ENCODE peak calls at places on chromosome 21, in four cellular contexts. One of them, this sample, is unnamed.

GRCh38 chr21:15060776-15061175 is 4.0 kb downstream of the NRIP1 start:
- DNase-seq in stimulated activated CD8-positive, alpha-beta memory T cell treated with anti-CD3 and anti-CD28 coated beads, Interleukin-15, amount 100 ng/mL, for 4 hours: no peak
- DNase-seq in choroid plexus epithelial cell: peak
- DNase-seq in activated naive CD8-positive, alpha-beta T cell treated with anti-CD3 and anti-CD28 coated beads for 36 hours: no peak
- DNase-seq in this sample: no peak

GRCh38 chr21:41839387-41840000 is 39.6 kb downstream of the PRDM15 start:
- DNase-seq in choroid plexus epithelial cell: no peak
- DNase-seq in stimulated activated CD8-positive, alpha-beta memory T cell treated with anti-CD3 and anti-CD28 coated beads, Interleukin-15, amount 100 ng/mL, for 4 hours: no peak
- DNase-seq in activated naive CD8-positive, alpha-beta T cell treated with anti-CD3 and anti-CD28 coated beads for 36 hours: no peak
- DNase-seq in this sample: no peak

GRCh38 chr21:43864313-43864805 is 664 bp upstream of the AGPAT3 start:
- DNase-seq in stimulated activated CD8-positive, alpha-beta memory T cell treated with anti-CD3 and anti-CD28 coated beads, Interleukin-15, amount 100 ng/mL, for 4 hours: no peak
- DNase-seq in choroid plexus epithelial cell: no peak
- DNase-seq in activated naive CD8-positive, alpha-beta T cell treated with anti-CD3 and anti-CD28 coated beads for 36 hours: peak
- DNase-seq in this sample: peak

GRCh38 chr21:26884436-26884835 is 39.2 kb upstream of the ADAMTS1 start:
- DNase-seq in activated naive CD8-positive, alpha-beta T cell treated with anti-CD3 and anti-CD28 coated beads for 36 hours: no peak
- DNase-seq in stimulated activated CD8-positive, alpha-beta memory T cell treated with anti-CD3 and anti-CD28 coated beads, Interleukin-15, amount 100 ng/mL, for 4 hours: no peak
- DNase-seq in choroid plexus epithelial cell: no peak
- DNase-seq in this sample: no peak

GRCh38 chr21:31798842-31799691 is 67.1 kb upstream of the SCAF4 start:
- DNase-seq in activated naive CD8-positive, alpha-beta T cell treated with anti-CD3 and anti-CD28 coated beads for 36 hours: no peak
- DNase-seq in stimulated activated CD8-positive, alpha-beta memory T cell treated with anti-CD3 and anti-CD28 coated beads, Interleukin-15, amount 100 ng/mL, for 4 hours: no peak
- DNase-seq in choroid plexus epithelial cell: no peak
- DNase-seq in this sample: no peak

GRCh38 chr21:14495075-14495474 is 51.0 kb downstream of the SAMSN1 start:
- DNase-seq in stimulated activated CD8-positive, alpha-beta memory T cell treated with anti-CD3 and anti-CD28 coated beads, Interleukin-15, amount 100 ng/mL, for 4 hours: no peak
- DNase-seq in activated naive CD8-positive, alpha-beta T cell treated with anti-CD3 and anti-CD28 coated beads for 36 hours: no peak
- DNase-seq in choroid plexus epithelial cell: no peak
- DNase-seq in this sample: no peak

GRCh38 chr21:45876381-45877159 is 105.0 kb upstream of the COL6A1 start:
- DNase-seq in choroid plexus epithelial cell: no peak
- DNase-seq in stimulated activated CD8-positive, alpha-beta memory T cell treated with anti-CD3 and anti-CD28 coated beads, Interleukin-15, amount 100 ng/mL, for 4 hours: no peak
- DNase-seq in activated naive CD8-positive, alpha-beta T cell treated with anti-CD3 and anti-CD28 coated beads for 36 hours: no peak
- DNase-seq in this sample: no peak

GRCh38 chr21:45109831-45110492 is 35.6 kb downstream of the ADARB1 start:
- DNase-seq in activated naive CD8-positive, alpha-beta T cell treated with anti-CD3 and anti-CD28 coated beads for 36 hours: peak
- DNase-seq in stimulated activated CD8-positive, alpha-beta memory T cell treated with anti-CD3 and anti-CD28 coated beads, Interleukin-15, amount 100 ng/mL, for 4 hours: peak
- DNase-seq in choroid plexus epithelial cell: no peak
- DNase-seq in this sample: no peak

GRCh38 chr21:38531610-38532009 is 33.3 kb upstream of the ERG start:
- DNase-seq in activated naive CD8-positive, alpha-beta T cell treated with anti-CD3 and anti-CD28 coated beads for 36 hours: no peak
- DNase-seq in choroid plexus epithelial cell: peak
- DNase-seq in stimulated activated CD8-positive, alpha-beta memory T cell treated with anti-CD3 and anti-CD28 coated beads, Interleukin-15, amount 100 ng/mL, for 4 hours: no peak
- DNase-seq in this sample: no peak

GRCh38 chr21:34807146-34807880 is 138.5 kb downstream of the CLIC6 start:
- DNase-seq in activated naive CD8-positive, alpha-beta T cell treated with anti-CD3 and anti-CD28 coated beads for 36 hours: peak
- DNase-seq in choroid plexus epithelial cell: peak
- DNase-seq in stimulated activated CD8-positive, alpha-beta memory T cell treated with anti-CD3 and anti-CD28 coated beads, Interleukin-15, amount 100 ng/mL, for 4 hours: peak
- DNase-seq in this sample: peak

GRCh38 chr21:42107177-42107880 is 36.2 kb downstream of the UMODL1 start:
- DNase-seq in stimulated activated CD8-positive, alpha-beta memory T cell treated with anti-CD3 and anti-CD28 coated beads, Interleukin-15, amount 100 ng/mL, for 4 hours: no peak
- DNase-seq in activated naive CD8-positive, alpha-beta T cell treated with anti-CD3 and anti-CD28 coated beads for 36 hours: no peak
- DNase-seq in choroid plexus epithelial cell: no peak
- DNase-seq in this sample: no peak

GRCh38 chr21:41954654-41955499 is 1.1 kb upstream of the C2CD2 start:
- DNase-seq in choroid plexus epithelial cell: no peak
- DNase-seq in stimulated activated CD8-positive, alpha-beta memory T cell treated with anti-CD3 and anti-CD28 coated beads, Interleukin-15, amount 100 ng/mL, for 4 hours: no peak
- DNase-seq in activated naive CD8-positive, alpha-beta T cell treated with anti-CD3 and anti-CD28 coated beads for 36 hours: no peak
- DNase-seq in this sample: no peak

GRCh38 chr21:31354604-31355443 is 10.8 kb upstream of the TIAM1 start:
- DNase-seq in activated naive CD8-positive, alpha-beta T cell treated with anti-CD3 and anti-CD28 coated beads for 36 hours: peak
- DNase-seq in choroid plexus epithelial cell: peak
- DNase-seq in stimulated activated CD8-positive, alpha-beta memory T cell treated with anti-CD3 and anti-CD28 coated beads, Interleukin-15, amount 100 ng/mL, for 4 hours: peak
- DNase-seq in this sample: peak

GRCh38 chr21:33783173-33783572 is 132.4 kb downstream of the ATP5PO start:
- DNase-seq in choroid plexus epithelial cell: peak
- DNase-seq in stimulated activated CD8-positive, alpha-beta memory T cell treated with anti-CD3 and anti-CD28 coated beads, Interleukin-15, amount 100 ng/mL, for 4 hours: no peak
- DNase-seq in activated naive CD8-positive, alpha-beta T cell treated with anti-CD3 and anti-CD28 coated beads for 36 hours: no peak
- DNase-seq in this sample: no peak

GRCh38 chr21:43734830-43735229 is 15.9 kb downstream of the PDXK start:
- DNase-seq in choroid plexus epithelial cell: peak
- DNase-seq in stimulated activated CD8-positive, alpha-beta memory T cell treated with anti-CD3 and anti-CD28 coated beads, Interleukin-15, amount 100 ng/mL, for 4 hours: no peak
- DNase-seq in activated naive CD8-positive, alpha-beta T cell treated with anti-CD3 and anti-CD28 coated beads for 36 hours: no peak
- DNase-seq in this sample: no peak

GRCh38 chr21:41289431-41289830 is 27.2 kb upstream of the FAM3B start:
- DNase-seq in stimulated activated CD8-positive, alpha-beta memory T cell treated with anti-CD3 and anti-CD28 coated beads, Interleukin-15, amount 100 ng/mL, for 4 hours: no peak
- DNase-seq in activated naive CD8-positive, alpha-beta T cell treated with anti-CD3 and anti-CD28 coated beads for 36 hours: no peak
- DNase-seq in choroid plexus epithelial cell: peak
- DNase-seq in this sample: no peak

GRCh38 chr21:17931080-17931479 is 111.9 kb upstream of the C21orf91 start:
- DNase-seq in activated naive CD8-positive, alpha-beta T cell treated with anti-CD3 and anti-CD28 coated beads for 36 hours: no peak
- DNase-seq in stimulated activated CD8-positive, alpha-beta memory T cell treated with anti-CD3 and anti-CD28 coated beads, Interleukin-15, amount 100 ng/mL, for 4 hours: no peak
- DNase-seq in choroid plexus epithelial cell: peak
- DNase-seq in this sample: no peak

GRCh38 chr21:42156690-42157605 is 62.0 kb upstream of the ABCG1 start:
- DNase-seq in activated naive CD8-positive, alpha-beta T cell treated with anti-CD3 and anti-CD28 coated beads for 36 hours: no peak
- DNase-seq in stimulated activated CD8-positive, alpha-beta memory T cell treated with anti-CD3 and anti-CD28 coated beads, Interleukin-15, amount 100 ng/mL, for 4 hours: no peak
- DNase-seq in choroid plexus epithelial cell: peak
- DNase-seq in this sample: no peak

GRCh38 chr21:46661211-46661625 is 25.7 kb downstream of the PRMT2 start:
- DNase-seq in activated naive CD8-positive, alpha-beta T cell treated with anti-CD3 and anti-CD28 coated beads for 36 hours: peak
- DNase-seq in choroid plexus epithelial cell: peak
- DNase-seq in stimulated activated CD8-positive, alpha-beta memory T cell treated with anti-CD3 and anti-CD28 coated beads, Interleukin-15, amount 100 ng/mL, for 4 hours: no peak
- DNase-seq in this sample: no peak

GRCh38 chr21:45138199-45139002 is 64.0 kb downstream of the ADARB1 start:
- DNase-seq in choroid plexus epithelial cell: peak
- DNase-seq in activated naive CD8-positive, alpha-beta T cell treated with anti-CD3 and anti-CD28 coated beads for 36 hours: peak
- DNase-seq in stimulated activated CD8-positive, alpha-beta memory T cell treated with anti-CD3 and anti-CD28 coated beads, Interleukin-15, amount 100 ng/mL, for 4 hours: peak
- DNase-seq in this sample: peak

GRCh38 chr21:18522181-18522771 is 118.7 kb upstream of the TMPRSS15 start:
- DNase-seq in activated naive CD8-positive, alpha-beta T cell treated with anti-CD3 and anti-CD28 coated beads for 36 hours: no peak
- DNase-seq in choroid plexus epithelial cell: peak
- DNase-seq in stimulated activated CD8-positive, alpha-beta memory T cell treated with anti-CD3 and anti-CD28 coated beads, Interleukin-15, amount 100 ng/mL, for 4 hours: no peak
- DNase-seq in this sample: no peak

GRCh38 chr21:35399002-35399401 is 349.9 kb upstream of the RUNX1 start:
- DNase-seq in activated naive CD8-positive, alpha-beta T cell treated with anti-CD3 and anti-CD28 coated beads for 36 hours: no peak
- DNase-seq in stimulated activated CD8-positive, alpha-beta memory T cell treated with anti-CD3 and anti-CD28 coated beads, Interleukin-15, amount 100 ng/mL, for 4 hours: no peak
- DNase-seq in choroid plexus epithelial cell: no peak
- DNase-seq in this sample: no peak

GRCh38 chr21:38787461-38788274 is 18.1 kb upstream of the ETS2 start:
- DNase-seq in activated naive CD8-positive, alpha-beta T cell treated with anti-CD3 and anti-CD28 coated beads for 36 hours: no peak
- DNase-seq in stimulated activated CD8-positive, alpha-beta memory T cell treated with anti-CD3 and anti-CD28 coated beads, Interleukin-15, amount 100 ng/mL, for 4 hours: no peak
- DNase-seq in choroid plexus epithelial cell: peak
- DNase-seq in this sample: peak

GRCh38 chr21:39660596-39660995 is 47.9 kb downstream of the B3GALT5 start:
- DNase-seq in stimulated activated CD8-positive, alpha-beta memory T cell treated with anti-CD3 and anti-CD28 coated beads, Interleukin-15, amount 100 ng/mL, for 4 hours: no peak
- DNase-seq in choroid plexus epithelial cell: peak
- DNase-seq in activated naive CD8-positive, alpha-beta T cell treated with anti-CD3 and anti-CD28 coated beads for 36 hours: no peak
- DNase-seq in this sample: no peak

GRCh38 chr21:36769051-36769867 is 70.3 kb downstream of the SIM2 start:
- DNase-seq in choroid plexus epithelial cell: peak
- DNase-seq in activated naive CD8-positive, alpha-beta T cell treated with anti-CD3 and anti-CD28 coated beads for 36 hours: no peak
- DNase-seq in stimulated activated CD8-positive, alpha-beta memory T cell treated with anti-CD3 and anti-CD28 coated beads, Interleukin-15, amount 100 ng/mL, for 4 hours: no peak
- DNase-seq in this sample: no peak

GRCh38 chr21:41631564-41632461 is 123.9 kb upstream of the TMPRSS2 start:
- DNase-seq in choroid plexus epithelial cell: peak
- DNase-seq in activated naive CD8-positive, alpha-beta T cell treated with anti-CD3 and anti-CD28 coated beads for 36 hours: no peak
- DNase-seq in stimulated activated CD8-positive, alpha-beta memory T cell treated with anti-CD3 and anti-CD28 coated beads, Interleukin-15, amount 100 ng/mL, for 4 hours: no peak
- DNase-seq in this sample: peak

GRCh38 chr21:14589855-14590563 is 43.9 kb upstream of the SAMSN1 start:
- DNase-seq in choroid plexus epithelial cell: no peak
- DNase-seq in activated naive CD8-positive, alpha-beta T cell treated with anti-CD3 and anti-CD28 coated beads for 36 hours: no peak
- DNase-seq in stimulated activated CD8-positive, alpha-beta memory T cell treated with anti-CD3 and anti-CD28 coated beads, Interleukin-15, amount 100 ng/mL, for 4 hours: no peak
- DNase-seq in this sample: no peak

GRCh38 chr21:45152265-45152746 is 77.9 kb downstream of the ADARB1 start:
- DNase-seq in stimulated activated CD8-positive, alpha-beta memory T cell treated with anti-CD3 and anti-CD28 coated beads, Interleukin-15, amount 100 ng/mL, for 4 hours: peak
- DNase-seq in activated naive CD8-positive, alpha-beta T cell treated with anti-CD3 and anti-CD28 coated beads for 36 hours: peak
- DNase-seq in choroid plexus epithelial cell: peak
- DNase-seq in this sample: no peak

GRCh38 chr21:32425628-32426027 is 13.1 kb downstream of the EVA1C start:
- DNase-seq in choroid plexus epithelial cell: no peak
- DNase-seq in stimulated activated CD8-positive, alpha-beta memory T cell treated with anti-CD3 and anti-CD28 coated beads, Interleukin-15, amount 100 ng/mL, for 4 hours: no peak
- DNase-seq in activated naive CD8-positive, alpha-beta T cell treated with anti-CD3 and anti-CD28 coated beads for 36 hours: no peak
- DNase-seq in this sample: no peak

GRCh38 chr21:43958364-43959158 is 53.5 kb upstream of the TRAPPC10 start:
- DNase-seq in activated naive CD8-positive, alpha-beta T cell treated with anti-CD3 and anti-CD28 coated beads for 36 hours: no peak
- DNase-seq in stimulated activated CD8-positive, alpha-beta memory T cell treated with anti-CD3 and anti-CD28 coated beads, Interleukin-15, amount 100 ng/mL, for 4 hours: no peak
- DNase-seq in choroid plexus epithelial cell: no peak
- DNase-seq in this sample: no peak

GRCh38 chr21:45534591-45535331 is 7.5 kb downstream of the SLC19A1 start:
- DNase-seq in stimulated activated CD8-positive, alpha-beta memory T cell treated with anti-CD3 and anti-CD28 coated beads, Interleukin-15, amount 100 ng/mL, for 4 hours: no peak
- DNase-seq in choroid plexus epithelial cell: peak
- DNase-seq in activated naive CD8-positive, alpha-beta T cell treated with anti-CD3 and anti-CD28 coated beads for 36 hours: no peak
- DNase-seq in this sample: no peak

GRCh38 chr21:19922122-19922521 is 1076.1 kb upstream of the NCAM2 start:
- DNase-seq in stimulated activated CD8-positive, alpha-beta memory T cell treated with anti-CD3 and anti-CD28 coated beads, Interleukin-15, amount 100 ng/mL, for 4 hours: no peak
- DNase-seq in activated naive CD8-positive, alpha-beta T cell treated with anti-CD3 and anti-CD28 coated beads for 36 hours: no peak
- DNase-seq in choroid plexus epithelial cell: no peak
- DNase-seq in this sample: no peak

GRCh38 chr21:26060335-26061115 is 110.0 kb downstream of the APP start:
- DNase-seq in activated naive CD8-positive, alpha-beta T cell treated with anti-CD3 and anti-CD28 coated beads for 36 hours: no peak
- DNase-seq in stimulated activated CD8-positive, alpha-beta memory T cell treated with anti-CD3 and anti-CD28 coated beads, Interleukin-15, amount 100 ng/mL, for 4 hours: no peak
- DNase-seq in choroid plexus epithelial cell: no peak
- DNase-seq in this sample: no peak

GRCh38 chr21:45860493-45861155 is 120.9 kb upstream of the COL6A1 start:
- DNase-seq in stimulated activated CD8-positive, alpha-beta memory T cell treated with anti-CD3 and anti-CD28 coated beads, Interleukin-15, amount 100 ng/mL, for 4 hours: no peak
- DNase-seq in activated naive CD8-positive, alpha-beta T cell treated with anti-CD3 and anti-CD28 coated beads for 36 hours: no peak
- DNase-seq in choroid plexus epithelial cell: no peak
- DNase-seq in this sample: no peak

GRCh38 chr21:46185717-46186116 is 1.5 kb upstream of the SPATC1L start:
- DNase-seq in activated naive CD8-positive, alpha-beta T cell treated with anti-CD3 and anti-CD28 coated beads for 36 hours: no peak
- DNase-seq in stimulated activated CD8-positive, alpha-beta memory T cell treated with anti-CD3 and anti-CD28 coated beads, Interleukin-15, amount 100 ng/mL, for 4 hours: no peak
- DNase-seq in choroid plexus epithelial cell: no peak
- DNase-seq in this sample: no peak